ENCODE peak calls at places on chromosomes 3 and 15, in seven cellular contexts. One of them, this sample, is unnamed.

GRCh38 chr15:70248116-70249025 is 150.7 kb upstream of the TLE3 start:
- DNase-seq in Calu3: no peak
- DNase-seq in endothelial cell: peak
- DNase-seq in dorsolateral prefrontal cortex: no peak
- DNase-seq in HFF-Myc: no peak
- DNase-seq in foreskin fibroblast: no peak
- DNase-seq in heart right ventricle: no peak
- DNase-seq in this sample: no peak

GRCh38 chr15:81942157-81942556 is 103.7 kb downstream of the MEX3B start:
- DNase-seq in dorsolateral prefrontal cortex: no peak
- DNase-seq in HFF-Myc: no peak
- DNase-seq in endothelial cell: no peak
- DNase-seq in heart right ventricle: no peak
- DNase-seq in Calu3: no peak
- DNase-seq in foreskin fibroblast: no peak
- DNase-seq in this sample: no peak

GRCh38 chr15:45307230-45307924 is 55.3 kb downstream of the SLC28A2 start:
- DNase-seq in heart right ventricle: peak
- DNase-seq in HFF-Myc: peak
- DNase-seq in Calu3: peak
- DNase-seq in endothelial cell: no peak
- DNase-seq in foreskin fibroblast: peak
- DNase-seq in dorsolateral prefrontal cortex: no peak
- DNase-seq in this sample: peak

GRCh38 chr3:33212406-33212805 is 6.2 kb downstream of the SUSD5 start:
- DNase-seq in HFF-Myc: no peak
- DNase-seq in endothelial cell: no peak
- DNase-seq in dorsolateral prefrontal cortex: no peak
- DNase-seq in foreskin fibroblast: no peak
- DNase-seq in heart right ventricle: no peak
- DNase-seq in Calu3: no peak
- DNase-seq in this sample: no peak

GRCh38 chr15:76163429-76164020 is 103.7 kb downstream of the TMEM266 start:
- DNase-seq in HFF-Myc: no peak
- DNase-seq in heart right ventricle: peak
- DNase-seq in endothelial cell: no peak
- DNase-seq in foreskin fibroblast: peak
- DNase-seq in dorsolateral prefrontal cortex: no peak
- DNase-seq in Calu3: no peak
- DNase-seq in this sample: peak

GRCh38 chr15:44064706-44065105 is 130.4 kb downstream of the FRMD5 start:
- DNase-seq in HFF-Myc: peak
- DNase-seq in Calu3: no peak
- DNase-seq in dorsolateral prefrontal cortex: no peak
- DNase-seq in heart right ventricle: no peak
- DNase-seq in endothelial cell: no peak
- DNase-seq in foreskin fibroblast: peak
- DNase-seq in this sample: peak

GRCh38 chr15:40082195-40082868 is 26.3 kb downstream of the BMF start:
- DNase-seq in Calu3: no peak
- DNase-seq in foreskin fibroblast: no peak
- DNase-seq in heart right ventricle: no peak
- DNase-seq in dorsolateral prefrontal cortex: no peak
- DNase-seq in endothelial cell: no peak
- DNase-seq in HFF-Myc: no peak
- DNase-seq in this sample: no peak

GRCh38 chr3:128218858-128219257 is 65.6 kb downstream of the EEFSEC start:
- DNase-seq in heart right ventricle: no peak
- DNase-seq in endothelial cell: no peak
- DNase-seq in dorsolateral prefrontal cortex: no peak
- DNase-seq in Calu3: no peak
- DNase-seq in HFF-Myc: no peak
- DNase-seq in foreskin fibroblast: no peak
- DNase-seq in this sample: no peak

GRCh38 chr15:45050587-45050986 is 27.6 kb downstream of the SORD start:
- DNase-seq in endothelial cell: no peak
- DNase-seq in Calu3: no peak
- DNase-seq in dorsolateral prefrontal cortex: no peak
- DNase-seq in HFF-Myc: no peak
- DNase-seq in heart right ventricle: no peak
- DNase-seq in foreskin fibroblast: no peak
- DNase-seq in this sample: no peak

GRCh38 chr3:143135150-143135549 is 15.6 kb downstream of the CHST2 start:
- DNase-seq in heart right ventricle: no peak
- DNase-seq in HFF-Myc: peak
- DNase-seq in dorsolateral prefrontal cortex: no peak
- DNase-seq in foreskin fibroblast: peak
- DNase-seq in endothelial cell: no peak
- DNase-seq in Calu3: peak
- DNase-seq in this sample: peak

GRCh38 chr15:57323806-57324589 is 52.3 kb upstream of the CGNL1 start:
- DNase-seq in foreskin fibroblast: no peak
- DNase-seq in heart right ventricle: no peak
- DNase-seq in dorsolateral prefrontal cortex: no peak
- DNase-seq in Calu3: no peak
- DNase-seq in endothelial cell: no peak
- DNase-seq in HFF-Myc: peak
- DNase-seq in this sample: no peak

GRCh38 chr3:48125026-48125704 is 63.1 kb downstream of the CDC25A start:
- DNase-seq in dorsolateral prefrontal cortex: no peak
- DNase-seq in heart right ventricle: no peak
- DNase-seq in foreskin fibroblast: no peak
- DNase-seq in endothelial cell: no peak
- DNase-seq in HFF-Myc: no peak
- DNase-seq in Calu3: peak
- DNase-seq in this sample: peak

GRCh38 chr15:92617197-92618037 is 38.2 kb downstream of the FAM174B start:
- DNase-seq in dorsolateral prefrontal cortex: peak
- DNase-seq in Calu3: peak
- DNase-seq in endothelial cell: no peak
- DNase-seq in HFF-Myc: peak
- DNase-seq in foreskin fibroblast: no peak
- DNase-seq in heart right ventricle: peak
- DNase-seq in this sample: no peak

GRCh38 chr3:149816326-149816725 is 3.3 kb downstream of the RNF13 start:
- DNase-seq in HFF-Myc: no peak
- DNase-seq in dorsolateral prefrontal cortex: no peak
- DNase-seq in heart right ventricle: no peak
- DNase-seq in foreskin fibroblast: no peak
- DNase-seq in Calu3: no peak
- DNase-seq in endothelial cell: no peak
- DNase-seq in this sample: no peak

GRCh38 chr3:53056442-53056841 is 10.6 kb upstream of the SFMBT1 start:
- DNase-seq in heart right ventricle: no peak
- DNase-seq in dorsolateral prefrontal cortex: no peak
- DNase-seq in foreskin fibroblast: no peak
- DNase-seq in Calu3: peak
- DNase-seq in HFF-Myc: no peak
- DNase-seq in endothelial cell: peak
- DNase-seq in this sample: no peak

GRCh38 chr3:46921041-46921440 is 43.5 kb downstream of the PTH1R start:
- DNase-seq in heart right ventricle: no peak
- DNase-seq in HFF-Myc: no peak
- DNase-seq in dorsolateral prefrontal cortex: no peak
- DNase-seq in endothelial cell: no peak
- DNase-seq in Calu3: no peak
- DNase-seq in foreskin fibroblast: no peak
- DNase-seq in this sample: no peak

GRCh38 chr15:75073197-75073596 is 49.8 kb downstream of the PPCDC start:
- DNase-seq in endothelial cell: no peak
- DNase-seq in foreskin fibroblast: no peak
- DNase-seq in heart right ventricle: no peak
- DNase-seq in dorsolateral prefrontal cortex: no peak
- DNase-seq in Calu3: no peak
- DNase-seq in HFF-Myc: no peak
- DNase-seq in this sample: no peak

DNA sequence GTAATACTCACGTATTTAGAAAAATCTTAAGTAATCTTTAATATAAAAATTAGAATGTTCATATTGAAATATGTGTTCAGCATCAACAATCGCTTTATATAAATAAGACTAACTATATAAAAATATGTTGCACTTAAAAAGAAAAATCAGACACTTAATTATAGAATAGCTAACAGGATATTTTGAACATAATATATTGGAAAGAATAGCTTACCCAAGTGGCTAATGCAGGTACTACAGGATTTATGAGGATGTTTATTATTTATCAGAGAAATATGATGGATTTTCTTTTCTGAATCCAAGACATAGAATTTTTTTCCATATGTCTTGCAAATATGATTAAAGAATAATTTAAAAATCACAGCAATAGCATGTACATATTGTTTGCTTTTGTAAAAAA is 567.9 kb upstream of the GBE1 start:
- DNase-seq in HFF-Myc: no peak
- DNase-seq in Calu3: no peak
- DNase-seq in foreskin fibroblast: no peak
- DNase-seq in endothelial cell: no peak
- DNase-seq in dorsolateral prefrontal cortex: no peak
- DNase-seq in heart right ventricle: no peak
- DNase-seq in this sample: no peak
- TF ChIP-seq CTCF in HFF-Myc: no peak
- TF ChIP-seq CTCF in Calu3: no peak
- TF ChIP-seq CTCF in foreskin fibroblast: peak
- TF ChIP-seq CTCF in endothelial cell: peak
- TF ChIP-seq CTCF in dorsolateral prefrontal cortex: peak
- TF ChIP-seq CTCF in heart right ventricle: peak
- TF ChIP-seq CTCF in this sample: peak

GRCh38 chr3:45677045-45677436 is 12.2 kb upstream of the SACM1L start:
- DNase-seq in endothelial cell: peak
- DNase-seq in HFF-Myc: no peak
- DNase-seq in dorsolateral prefrontal cortex: no peak
- DNase-seq in heart right ventricle: no peak
- DNase-seq in foreskin fibroblast: peak
- DNase-seq in Calu3: no peak
- DNase-seq in this sample: no peak

GRCh38 chr3:45676248-45677044 is 12.8 kb upstream of the SACM1L start:
- DNase-seq in dorsolateral prefrontal cortex: no peak
- DNase-seq in endothelial cell: peak
- DNase-seq in heart right ventricle: no peak
- DNase-seq in foreskin fibroblast: no peak
- DNase-seq in Calu3: no peak
- DNase-seq in HFF-Myc: no peak
- DNase-seq in this sample: no peak

GRCh38 chr3:45679805-45680204 is 9.4 kb upstream of the SACM1L start:
- DNase-seq in dorsolateral prefrontal cortex: no peak
- DNase-seq in foreskin fibroblast: no peak
- DNase-seq in HFF-Myc: no peak
- DNase-seq in endothelial cell: no peak
- DNase-seq in Calu3: no peak
- DNase-seq in heart right ventricle: no peak
- DNase-seq in this sample: no peak

GRCh38 chr3:45681846-45682245 is 7.3 kb upstream of the SACM1L start:
- DNase-seq in endothelial cell: no peak
- DNase-seq in dorsolateral prefrontal cortex: no peak
- DNase-seq in heart right ventricle: no peak
- DNase-seq in Calu3: no peak
- DNase-seq in HFF-Myc: no peak
- DNase-seq in foreskin fibroblast: no peak
- DNase-seq in this sample: no peak

DNA sequence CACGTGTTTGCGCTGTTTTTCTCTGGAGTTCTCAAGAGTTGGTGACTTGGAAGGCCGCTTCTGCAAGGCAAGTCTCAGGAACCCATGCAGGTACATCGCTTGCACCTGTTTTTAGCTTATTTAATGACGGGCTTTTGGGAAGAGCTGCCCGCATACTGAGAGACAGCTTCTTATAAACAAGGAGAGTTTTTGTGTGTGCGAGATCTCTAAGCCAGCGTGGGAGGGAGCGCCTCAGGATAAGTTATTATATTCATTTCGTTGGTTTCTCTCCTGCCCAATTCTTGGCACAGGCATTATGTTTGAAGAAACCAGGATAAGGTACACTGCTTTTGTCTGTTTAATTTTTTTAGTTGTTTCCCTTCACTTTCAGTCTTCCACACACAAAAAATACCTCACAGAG is 11.4 kb upstream of the SACM1L start:
- DNase-seq in HFF-Myc: no peak
- DNase-seq in foreskin fibroblast: no peak
- DNase-seq in dorsolateral prefrontal cortex: no peak
- DNase-seq in endothelial cell: no peak
- DNase-seq in heart right ventricle: no peak
- DNase-seq in Calu3: no peak
- DNase-seq in this sample: no peak
- TF ChIP-seq CTCF in HFF-Myc: no peak
- TF ChIP-seq CTCF in foreskin fibroblast: no peak
- TF ChIP-seq CTCF in dorsolateral prefrontal cortex: no peak
- TF ChIP-seq CTCF in endothelial cell: no peak
- TF ChIP-seq CTCF in heart right ventricle: no peak
- TF ChIP-seq CTCF in Calu3: no peak
- TF ChIP-seq CTCF in this sample: no peak

DNA sequence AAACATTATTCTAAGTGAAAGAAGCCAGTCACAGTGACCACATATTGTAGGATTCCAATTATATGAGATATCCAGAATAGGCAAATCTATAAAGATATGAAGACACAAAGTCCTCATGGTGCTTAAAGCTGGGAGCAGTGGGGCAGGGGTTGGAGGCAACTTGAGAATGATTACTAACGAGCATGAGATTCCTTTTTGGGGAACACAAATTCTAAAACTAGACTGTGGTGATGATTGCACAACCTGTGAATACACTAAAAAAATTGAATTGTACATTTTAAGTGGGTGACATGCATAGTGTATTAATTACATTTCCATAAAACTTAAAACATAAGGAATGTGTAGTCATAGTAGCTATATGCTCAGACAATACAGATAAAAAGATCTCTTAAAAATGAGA is 103.2 kb downstream of the DPH6 start:
- DNase-seq in Calu3: no peak
- DNase-seq in endothelial cell: no peak
- DNase-seq in HFF-Myc: no peak
- DNase-seq in heart right ventricle: no peak
- DNase-seq in dorsolateral prefrontal cortex: no peak
- DNase-seq in foreskin fibroblast: no peak
- DNase-seq in this sample: no peak
- TF ChIP-seq CTCF in Calu3: no peak
- TF ChIP-seq CTCF in endothelial cell: no peak
- TF ChIP-seq CTCF in HFF-Myc: no peak
- TF ChIP-seq CTCF in heart right ventricle: no peak
- TF ChIP-seq CTCF in dorsolateral prefrontal cortex: no peak
- TF ChIP-seq CTCF in foreskin fibroblast: no peak
- TF ChIP-seq CTCF in this sample: no peak

GRCh38 chr3:185586644-185586964 is 509 bp downstream of the SENP2 start:
- DNase-seq in heart right ventricle: no peak
- DNase-seq in foreskin fibroblast: no peak
- DNase-seq in dorsolateral prefrontal cortex: no peak
- DNase-seq in endothelial cell: no peak
- DNase-seq in HFF-Myc: no peak
- DNase-seq in Calu3: no peak
- DNase-seq in this sample: no peak

GRCh38 chr3:185584681-185585080 is 1.4 kb upstream of the SENP2 start:
- DNase-seq in heart right ventricle: no peak
- DNase-seq in foreskin fibroblast: no peak
- DNase-seq in Calu3: no peak
- DNase-seq in dorsolateral prefrontal cortex: no peak
- DNase-seq in endothelial cell: no peak
- DNase-seq in HFF-Myc: no peak
- DNase-seq in this sample: no peak

GRCh38 chr3:185585523-185585861 is 603 bp upstream of the SENP2 start:
- DNase-seq in foreskin fibroblast: no peak
- DNase-seq in Calu3: no peak
- DNase-seq in dorsolateral prefrontal cortex: no peak
- DNase-seq in heart right ventricle: no peak
- DNase-seq in endothelial cell: no peak
- DNase-seq in HFF-Myc: no peak
- DNase-seq in this sample: no peak

GRCh38 chr3:185583925-185584324 is 2.2 kb upstream of the SENP2 start:
- DNase-seq in endothelial cell: no peak
- DNase-seq in heart right ventricle: no peak
- DNase-seq in HFF-Myc: no peak
- DNase-seq in dorsolateral prefrontal cortex: no peak
- DNase-seq in foreskin fibroblast: no peak
- DNase-seq in Calu3: no peak
- DNase-seq in this sample: no peak

GRCh38 chr3:185585862-185586643 is at the start of gene SENP2:
- DNase-seq in endothelial cell: peak
- DNase-seq in foreskin fibroblast: peak
- DNase-seq in Calu3: peak
- DNase-seq in heart right ventricle: peak
- DNase-seq in HFF-Myc: peak
- DNase-seq in dorsolateral prefrontal cortex: peak
- DNase-seq in this sample: peak
- TF ChIP-seq CTCF in endothelial cell: peak
- TF ChIP-seq CTCF in foreskin fibroblast: no peak
- TF ChIP-seq CTCF in Calu3: no peak
- TF ChIP-seq CTCF in heart right ventricle: no peak
- TF ChIP-seq CTCF in HFF-Myc: no peak
- TF ChIP-seq CTCF in dorsolateral prefrontal cortex: no peak
- TF ChIP-seq CTCF in this sample: no peak